ENCODE peak calls at places on chromosomes 2 and 18, in seven cellular contexts. One of them, this sample, is unnamed.

GRCh38 chr2:144648837-144649485 is 129.0 kb upstream of the ZEB2 start:
- DNase-seq in fibroblast of the aortic adventitia: no peak
- DNase-seq in fibroblast of pulmonary artery: no peak
- DNase-seq in K562: no peak
- DNase-seq in adrenal gland: no peak
- DNase-seq in pancreas: no peak
- DNase-seq in astrocyte of the spinal cord: no peak
- DNase-seq in this sample: no peak

GRCh38 chr2:85390941-85391669 is 19.1 kb downstream of the CAPG start:
- DNase-seq in K562: peak
- DNase-seq in pancreas: peak
- DNase-seq in astrocyte of the spinal cord: peak
- DNase-seq in adrenal gland: peak
- DNase-seq in fibroblast of pulmonary artery: peak
- DNase-seq in fibroblast of the aortic adventitia: peak
- DNase-seq in this sample: peak

GRCh38 chr2:17593445-17593840 is 52.9 kb downstream of the VSNL1 start:
- DNase-seq in fibroblast of the aortic adventitia: no peak
- DNase-seq in astrocyte of the spinal cord: no peak
- DNase-seq in pancreas: no peak
- DNase-seq in K562: no peak
- DNase-seq in adrenal gland: no peak
- DNase-seq in fibroblast of pulmonary artery: no peak
- DNase-seq in this sample: no peak

GRCh38 chr2:175304541-175304940 is 123.0 kb upstream of the ATP5MC3 start:
- DNase-seq in astrocyte of the spinal cord: no peak
- DNase-seq in K562: no peak
- DNase-seq in fibroblast of the aortic adventitia: no peak
- DNase-seq in adrenal gland: no peak
- DNase-seq in pancreas: no peak
- DNase-seq in fibroblast of pulmonary artery: no peak
- DNase-seq in this sample: no peak

GRCh38 chr2:241702405-241703127 is 727 bp downstream of the ING5 start:
- DNase-seq in adrenal gland: peak
- DNase-seq in fibroblast of the aortic adventitia: no peak
- DNase-seq in K562: peak
- DNase-seq in astrocyte of the spinal cord: peak
- DNase-seq in pancreas: peak
- DNase-seq in fibroblast of pulmonary artery: peak
- DNase-seq in this sample: peak

GRCh38 chr18:39419315-39419714 is 1853.7 kb upstream of the CELF4 start:
- DNase-seq in K562: no peak
- DNase-seq in adrenal gland: no peak
- DNase-seq in fibroblast of the aortic adventitia: no peak
- DNase-seq in pancreas: no peak
- DNase-seq in astrocyte of the spinal cord: no peak
- DNase-seq in fibroblast of pulmonary artery: no peak
- DNase-seq in this sample: no peak

GRCh38 chr2:2152451-2152850 is 178.6 kb downstream of the MYT1L start:
- DNase-seq in fibroblast of the aortic adventitia: no peak
- DNase-seq in pancreas: no peak
- DNase-seq in adrenal gland: no peak
- DNase-seq in fibroblast of pulmonary artery: no peak
- DNase-seq in astrocyte of the spinal cord: no peak
- DNase-seq in K562: no peak
- DNase-seq in this sample: no peak

GRCh38 chr2:25173719-25174118 is 5.3 kb upstream of the POMC start:
- DNase-seq in fibroblast of pulmonary artery: no peak
- DNase-seq in fibroblast of the aortic adventitia: no peak
- DNase-seq in astrocyte of the spinal cord: no peak
- DNase-seq in adrenal gland: no peak
- DNase-seq in K562: no peak
- DNase-seq in pancreas: no peak
- DNase-seq in this sample: no peak

GRCh38 chr2:207227062-207227748 is 61.5 kb upstream of the KLF7 start:
- DNase-seq in astrocyte of the spinal cord: peak
- DNase-seq in fibroblast of the aortic adventitia: no peak
- DNase-seq in adrenal gland: no peak
- DNase-seq in fibroblast of pulmonary artery: peak
- DNase-seq in pancreas: no peak
- DNase-seq in K562: no peak
- DNase-seq in this sample: peak

GRCh38 chr2:239296020-239296932 is 104.5 kb downstream of the HDAC4 start:
- DNase-seq in K562: no peak
- DNase-seq in astrocyte of the spinal cord: no peak
- DNase-seq in adrenal gland: no peak
- DNase-seq in fibroblast of the aortic adventitia: no peak
- DNase-seq in pancreas: no peak
- DNase-seq in fibroblast of pulmonary artery: no peak
- DNase-seq in this sample: no peak

GRCh38 chr18:74328196-74328595 is 12.6 kb downstream of the C18orf63 start:
- DNase-seq in K562: no peak
- DNase-seq in astrocyte of the spinal cord: peak
- DNase-seq in pancreas: no peak
- DNase-seq in fibroblast of pulmonary artery: no peak
- DNase-seq in adrenal gland: no peak
- DNase-seq in fibroblast of the aortic adventitia: peak
- DNase-seq in this sample: no peak

GRCh38 chr2:197793456-197793855 is 8.3 kb upstream of the BOLL start:
- DNase-seq in pancreas: no peak
- DNase-seq in adrenal gland: no peak
- DNase-seq in fibroblast of pulmonary artery: no peak
- DNase-seq in K562: no peak
- DNase-seq in fibroblast of the aortic adventitia: no peak
- DNase-seq in astrocyte of the spinal cord: no peak
- DNase-seq in this sample: no peak

GRCh38 chr18:44823286-44823685 is 142.6 kb downstream of the SETBP1 start:
- DNase-seq in pancreas: no peak
- DNase-seq in K562: no peak
- DNase-seq in fibroblast of the aortic adventitia: no peak
- DNase-seq in adrenal gland: no peak
- DNase-seq in astrocyte of the spinal cord: no peak
- DNase-seq in fibroblast of pulmonary artery: no peak
- DNase-seq in this sample: no peak

GRCh38 chr2:178506101-178506500 is 25.8 kb downstream of the PLEKHA3 start:
- DNase-seq in adrenal gland: no peak
- DNase-seq in astrocyte of the spinal cord: no peak
- DNase-seq in pancreas: no peak
- DNase-seq in K562: no peak
- DNase-seq in fibroblast of the aortic adventitia: no peak
- DNase-seq in fibroblast of pulmonary artery: no peak
- DNase-seq in this sample: no peak

GRCh38 chr2:143558665-143559064 is 429.4 kb downstream of the ARHGAP15 start:
- DNase-seq in astrocyte of the spinal cord: peak
- DNase-seq in fibroblast of pulmonary artery: peak
- DNase-seq in fibroblast of the aortic adventitia: peak
- DNase-seq in adrenal gland: no peak
- DNase-seq in K562: no peak
- DNase-seq in pancreas: no peak
- DNase-seq in this sample: peak

GRCh38 chr2:82182270-82182669 is 1877.7 kb upstream of the LRRTM1 start:
- DNase-seq in K562: no peak
- DNase-seq in pancreas: no peak
- DNase-seq in astrocyte of the spinal cord: no peak
- DNase-seq in adrenal gland: no peak
- DNase-seq in fibroblast of pulmonary artery: no peak
- DNase-seq in fibroblast of the aortic adventitia: no peak
- DNase-seq in this sample: no peak

GRCh38 chr18:2589345-2590060 is 18.1 kb downstream of the NDC80 start:
- DNase-seq in astrocyte of the spinal cord: no peak
- DNase-seq in fibroblast of pulmonary artery: no peak
- DNase-seq in fibroblast of the aortic adventitia: peak
- DNase-seq in K562: no peak
- DNase-seq in pancreas: no peak
- DNase-seq in adrenal gland: no peak
- DNase-seq in this sample: no peak

GRCh38 chr2:209425082-209426071 is 1.5 kb downstream of the MAP2 start:
- DNase-seq in K562: no peak
- DNase-seq in astrocyte of the spinal cord: peak
- DNase-seq in adrenal gland: no peak
- DNase-seq in fibroblast of the aortic adventitia: peak
- DNase-seq in fibroblast of pulmonary artery: peak
- DNase-seq in pancreas: no peak
- DNase-seq in this sample: peak

GRCh38 chr2:661215-661635 is 16.0 kb downstream of the TMEM18 start:
- DNase-seq in adrenal gland: no peak
- DNase-seq in fibroblast of pulmonary artery: no peak
- DNase-seq in K562: no peak
- DNase-seq in fibroblast of the aortic adventitia: no peak
- DNase-seq in pancreas: no peak
- DNase-seq in astrocyte of the spinal cord: no peak
- DNase-seq in this sample: no peak

GRCh38 chr2:31234690-31235503 is 945 bp downstream of the EHD3 start:
- DNase-seq in fibroblast of pulmonary artery: no peak
- DNase-seq in astrocyte of the spinal cord: no peak
- DNase-seq in adrenal gland: no peak
- DNase-seq in fibroblast of the aortic adventitia: no peak
- DNase-seq in K562: no peak
- DNase-seq in pancreas: no peak
- DNase-seq in this sample: no peak

GRCh38 chr18:34039194-34039593 is 185.5 kb downstream of the NOL4 start:
- DNase-seq in fibroblast of the aortic adventitia: no peak
- DNase-seq in K562: no peak
- DNase-seq in pancreas: no peak
- DNase-seq in adrenal gland: no peak
- DNase-seq in astrocyte of the spinal cord: no peak
- DNase-seq in fibroblast of pulmonary artery: no peak
- DNase-seq in this sample: no peak
- H3K4me3 ChIP-seq in fibroblast of the aortic adventitia: no peak
- H3K4me3 ChIP-seq in K562: no peak
- H3K4me3 ChIP-seq in pancreas: no peak
- H3K4me3 ChIP-seq in adrenal gland: no peak
- H3K4me3 ChIP-seq in astrocyte of the spinal cord: no peak
- H3K4me3 ChIP-seq in fibroblast of pulmonary artery: no peak
- H3K4me3 ChIP-seq in this sample: no peak

DNA sequence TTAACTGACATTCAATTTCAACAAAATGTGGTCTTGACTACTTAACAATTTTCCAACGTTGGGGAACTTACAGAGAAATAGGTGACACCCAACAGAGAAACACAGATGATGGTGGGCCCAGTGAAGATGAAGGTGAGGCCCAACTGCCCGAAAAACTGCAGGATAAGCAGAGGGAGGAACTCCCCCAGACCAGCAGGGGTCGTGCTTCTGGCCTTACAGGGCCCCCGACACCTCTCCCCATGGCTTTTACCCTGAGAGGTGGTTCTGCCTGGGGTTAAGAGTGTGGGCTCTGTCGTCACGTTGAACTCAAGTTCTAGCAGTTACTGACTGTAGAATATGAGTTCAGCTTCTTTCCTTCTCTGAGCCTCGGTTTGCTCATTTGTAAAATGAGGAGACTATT is 119.5 kb upstream of the SMIM21 start:
- DNase-seq in K562: peak
- DNase-seq in pancreas: no peak
- DNase-seq in fibroblast of the aortic adventitia: no peak
- DNase-seq in fibroblast of pulmonary artery: no peak
- DNase-seq in adrenal gland: no peak
- DNase-seq in astrocyte of the spinal cord: no peak
- DNase-seq in this sample: no peak
- TF ChIP-seq CTCF in K562: peak
- TF ChIP-seq CTCF in pancreas: no peak
- TF ChIP-seq CTCF in fibroblast of the aortic adventitia: no peak
- TF ChIP-seq CTCF in fibroblast of pulmonary artery: no peak
- TF ChIP-seq CTCF in adrenal gland: no peak
- TF ChIP-seq CTCF in astrocyte of the spinal cord: peak
- TF ChIP-seq CTCF in this sample: no peak

DNA sequence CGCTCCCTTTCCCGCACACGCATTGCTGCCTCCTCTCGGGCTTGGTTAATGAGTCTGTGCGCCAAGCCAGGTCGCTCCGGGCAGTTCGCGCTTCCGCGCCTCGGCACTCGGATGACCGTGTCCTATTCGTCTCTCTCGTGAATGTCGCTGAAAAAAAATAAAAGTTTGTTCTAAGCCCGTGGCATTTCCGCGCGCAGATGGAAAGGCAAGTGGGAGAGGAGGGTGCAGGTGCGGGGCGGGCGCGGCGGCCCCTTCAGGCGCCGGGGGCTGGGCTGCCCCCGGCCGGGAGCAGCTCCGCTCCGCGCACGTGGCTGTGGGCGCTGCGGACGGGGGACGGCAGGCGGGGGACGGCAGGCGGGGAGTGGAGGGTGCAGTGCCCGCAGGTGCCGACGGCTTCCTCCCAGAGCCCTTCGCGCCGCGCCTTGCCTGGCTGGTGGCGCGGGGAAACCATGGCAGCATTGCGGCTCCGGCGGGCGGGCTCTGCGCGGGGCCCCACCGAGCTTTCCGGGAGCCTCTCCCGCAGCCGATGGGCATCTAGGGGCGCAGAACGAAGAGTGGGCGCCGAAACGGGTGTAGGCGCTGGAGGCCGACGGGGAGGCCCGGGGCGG is 159.6 kb upstream of the SIX2 start:
- DNase-seq in adrenal gland: no peak
- DNase-seq in astrocyte of the spinal cord: peak
- DNase-seq in fibroblast of pulmonary artery: no peak
- DNase-seq in fibroblast of the aortic adventitia: no peak
- DNase-seq in pancreas: peak
- DNase-seq in K562: no peak
- DNase-seq in this sample: peak
- H3K4me3 ChIP-seq in adrenal gland: no peak
- H3K4me3 ChIP-seq in astrocyte of the spinal cord: peak
- H3K4me3 ChIP-seq in fibroblast of pulmonary artery: peak
- H3K4me3 ChIP-seq in fibroblast of the aortic adventitia: peak
- H3K4me3 ChIP-seq in pancreas: peak
- H3K4me3 ChIP-seq in K562: no peak
- H3K4me3 ChIP-seq in this sample: peak

GRCh38 chr2:216283038-216283900 is 89.0 kb downstream of the MARCHF4 start:
- DNase-seq in fibroblast of pulmonary artery: no peak
- DNase-seq in pancreas: no peak
- DNase-seq in K562: peak
- DNase-seq in adrenal gland: no peak
- DNase-seq in fibroblast of the aortic adventitia: no peak
- DNase-seq in astrocyte of the spinal cord: no peak
- DNase-seq in this sample: peak
- TF ChIP-seq CTCF in fibroblast of pulmonary artery: peak
- TF ChIP-seq CTCF in pancreas: no peak
- TF ChIP-seq CTCF in K562: peak
- TF ChIP-seq CTCF in adrenal gland: no peak
- TF ChIP-seq CTCF in fibroblast of the aortic adventitia: peak
- TF ChIP-seq CTCF in astrocyte of the spinal cord: peak
- TF ChIP-seq CTCF in this sample: peak

GRCh38 chr2:237673130-237673921 is 45.9 kb downstream of the LRRFIP1 start:
- DNase-seq in adrenal gland: no peak
- DNase-seq in K562: peak
- DNase-seq in fibroblast of the aortic adventitia: no peak
- DNase-seq in astrocyte of the spinal cord: peak
- DNase-seq in fibroblast of pulmonary artery: peak
- DNase-seq in pancreas: no peak
- DNase-seq in this sample: peak
- H3K4me3 ChIP-seq in adrenal gland: no peak
- H3K4me3 ChIP-seq in K562: no peak
- H3K4me3 ChIP-seq in fibroblast of the aortic adventitia: no peak
- H3K4me3 ChIP-seq in astrocyte of the spinal cord: peak
- H3K4me3 ChIP-seq in fibroblast of pulmonary artery: no peak
- H3K4me3 ChIP-seq in pancreas: no peak
- H3K4me3 ChIP-seq in this sample: no peak

This sample was measured in cardiac muscle cell.